ENCODE peak calls at places on chromosomes 6 and 20, in seven cellular contexts. B is heart right ventricle; Q is CD4-positive, alpha-beta memory T cell; A is left ventricle myocardium inferior; E is tibial artery; W is tibial nerve; C is iPS DF 6.9. G is an unnamed sample. For H3K4me1, the result is how much of the 10 kb centered on the place peaks cover.

GRCh38 chr20:44805991-44806729 is 4.2 kb downstream of the RIMS4 start:
- DNase-seq in W (peak), C (peak), Q (no peak), A (no peak), E (peak), B (peak), G (peak)

GRCh38 chr20:23873370-23874015 is 6.1 kb downstream of the CST5 start:
- DNase-seq in A (no peak), Q (no peak), W (no peak), E (no peak), C (no peak), B (no peak), G (no peak)

GRCh38 chr6:119986934-119987549 is 637.5 kb upstream of the MAN1A1 start:
- DNase-seq in C (no peak), Q (no peak), E (no peak), A (no peak), W (no peak), B (no peak), G (no peak)

GRCh38 chr20:33653218-33653899 is 8.8 kb upstream of the C20orf144 start:
- DNase-seq in W (peak), E (no peak), C (no peak), B (peak), Q (no peak), A (peak), G (peak)

GRCh38 chr6:136950436-136950835 is 28.3 kb downstream of the SLC35D3 start:
- DNase-seq in W (no peak), C (no peak), E (no peak), A (no peak), Q (no peak), B (no peak), G (no peak)

GRCh38 chr6:150503586-150504339 is 95.9 kb upstream of the PLEKHG1 start:
- DNase-seq in W (no peak), C (no peak), Q (no peak), B (no peak), E (no peak), A (no peak), G (no peak)

GRCh38 chr6:93419304-93420162 is at the start of gene EPHA7:
- DNase-seq in Q (no peak), A (peak), E (peak), W (peak), C (peak), B (peak), G (peak)

GRCh38 chr6:53095270-53095669 is 30.1 kb downstream of the FBXO9 start:
- DNase-seq in C (no peak), A (no peak), W (no peak), B (no peak), Q (no peak), E (no peak), G (no peak)

GRCh38 chr20:18430172-18430826 is 36.5 kb downstream of the DZANK1 start:
- DNase-seq in E (no peak), B (no peak), W (no peak), C (no peak), Q (no peak), A (no peak), G (peak)

GRCh38 chr6:126631343-126631742 is 291.4 kb downstream of the CENPW start:
- DNase-seq in W (no peak), B (no peak), E (no peak), A (no peak), Q (no peak), C (no peak), G (no peak)

GRCh38 chr20:21583486-21584168 is 69.8 kb upstream of the NKX2-2 start:
- DNase-seq in C (no peak), W (no peak), Q (no peak), A (no peak), E (no peak), B (no peak), G (no peak)

GRCh38 chr6:11197175-11197535 is 35.3 kb downstream of the NEDD9 start:
- DNase-seq in Q (no peak), A (no peak), C (no peak), E (no peak), W (no peak), B (no peak), G (no peak)

GRCh38 chr6:140850438-140850837 is 1282.3 kb upstream of the GJE1 start:
- DNase-seq in A (no peak), C (no peak), E (no peak), W (no peak), Q (no peak), B (no peak), G (no peak)

GRCh38 chr20:4026093-4026601 is 10.8 kb upstream of the RNF24 start:
- DNase-seq in C (no peak), W (no peak), Q (no peak), A (no peak), E (no peak), B (peak), G (peak)

GRCh38 chr6:81690073-81690472 is 62.4 kb downstream of the TENT5A start:
- DNase-seq in C (no peak), B (no peak), E (no peak), W (no peak), A (no peak), Q (no peak), G (no peak)

GRCh38 chr6:169930799-169931198 is 179.4 kb downstream of the ERMARD start:
- DNase-seq in E (no peak), C (no peak), B (no peak), A (no peak), Q (no peak), W (no peak), G (no peak)

GRCh38 chr20:38049800-38050199 is 16.3 kb downstream of the RPRD1B start:
- DNase-seq in W (no peak), E (no peak), Q (no peak), B (no peak), C (no peak), A (no peak), G (no peak)

GRCh38 chr20:33450867-33451266 is 7.3 kb upstream of the SNTA1 start:
- DNase-seq in W (no peak), C (no peak), E (no peak), Q (no peak), B (no peak), A (no peak), G (no peak)

GRCh38 chr6:117328005-117328389 is 62.6 kb downstream of the VGLL2 start:
- DNase-seq in B (no peak), W (no peak), Q (no peak), A (no peak), C (no peak), E (no peak), G (no peak)

GRCh38 chr6:122339661-122340060 is 59.8 kb upstream of the HSF2 start:
- DNase-seq in W (no peak), E (no peak), A (no peak), C (no peak), B (no peak), Q (no peak), G (no peak)

GRCh38 chr6:123803862-123804681 is at the start of gene NKAIN2:
- DNase-seq in W (no peak), Q (no peak), C (peak), A (peak), E (no peak), B (peak), G (peak)

GRCh38 chr6:35568967-35569606 is 56.4 kb upstream of the TULP1 start:
- DNase-seq in C (no peak), E (peak), A (peak), B (no peak), W (peak), Q (no peak), G (peak)

GRCh38 chr6:143213977-143214376 is 153.3 kb downstream of the AIG1 start:
- DNase-seq in E (no peak), A (no peak), B (no peak), C (no peak), W (no peak), Q (no peak), G (no peak)

GRCh38 chr20:48752963-48753362 is 74.8 kb downstream of the PREX1 start:
- DNase-seq in A (no peak), W (no peak), E (no peak), C (no peak), B (no peak), Q (no peak), G (no peak)

GRCh38 chr20:58991720-58992119 is 10.7 kb downstream of the NELFCD start:
- DNase-seq in C (no peak), A (no peak), W (no peak), E (no peak), Q (no peak), B (no peak), G (no peak)

GRCh38 chr6:97437087-97437486 is 154.1 kb upstream of the MMS22L start:
- DNase-seq in E (no peak), C (peak), Q (no peak), B (no peak), A (no peak), W (no peak), G (peak)

GRCh38 chr20:63706852-63707557 is 771 bp downstream of the ARFRP1 start:
- DNase-seq in W (no peak), B (peak), E (no peak), A (no peak), Q (peak), C (no peak), G (peak)

GRCh38 chr6:151847064-151847463 is 39.6 kb downstream of the ESR1 start:
- DNase-seq in C (peak), B (peak), Q (no peak), E (no peak), W (no peak), A (no peak), G (peak)

GRCh38 chr6:1322725-1323219 is 10.9 kb downstream of the FOXQ1 start:
- DNase-seq in W (no peak), C (no peak), Q (no peak), E (no peak), B (no peak), A (no peak), G (peak)

GRCh38 chr6:35385457-35386202 is 43.3 kb downstream of the PPARD start:
- DNase-seq in B (no peak), C (no peak), A (peak), E (no peak), Q (no peak), W (peak), G (peak)

GRCh38 chr20:32224463-32224862 is 16.8 kb downstream of the POFUT1 start:
- DNase-seq in C (no peak), E (no peak), Q (no peak), A (no peak), W (no peak), B (no peak), G (peak)

DNA sequence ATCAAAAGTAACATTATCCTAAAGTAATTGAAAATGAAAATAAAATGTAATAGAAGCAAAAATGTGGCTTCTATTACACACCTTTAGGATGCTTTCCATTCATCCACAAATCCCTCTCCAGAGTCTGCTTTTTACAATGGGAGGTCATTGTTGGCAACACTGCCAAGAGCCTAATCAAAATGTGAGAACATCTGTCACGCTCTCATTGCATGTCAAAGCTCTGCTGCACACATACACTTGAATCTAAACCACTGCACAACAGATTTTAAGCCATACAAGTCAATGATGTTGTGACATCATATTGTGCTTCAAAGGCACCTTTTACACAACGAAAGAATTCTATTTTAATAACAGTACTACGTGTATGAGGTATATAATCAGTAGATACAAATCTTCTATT is 82.1 kb downstream of the PREP start:
- DNase-seq in C (no peak), Q (no peak), E (no peak), A (no peak), B (no peak), W (no peak), G (no peak)
- H3K4me1 ChIP-seq in C (under half), Q (under half), E (under half), A (under half), B (under half), W (under half), G (under half)

GRCh38 chr6:132060591-132060990 is 109.4 kb upstream of the CCN2 start:
- DNase-seq in E (no peak), Q (no peak), W (no peak), A (no peak), B (no peak), C (no peak), G (peak)
- H3K4me1 ChIP-seq in E (under half), Q (under half), W (under half), A (under half), B (under half), C (under half), G (under half)

DNA sequence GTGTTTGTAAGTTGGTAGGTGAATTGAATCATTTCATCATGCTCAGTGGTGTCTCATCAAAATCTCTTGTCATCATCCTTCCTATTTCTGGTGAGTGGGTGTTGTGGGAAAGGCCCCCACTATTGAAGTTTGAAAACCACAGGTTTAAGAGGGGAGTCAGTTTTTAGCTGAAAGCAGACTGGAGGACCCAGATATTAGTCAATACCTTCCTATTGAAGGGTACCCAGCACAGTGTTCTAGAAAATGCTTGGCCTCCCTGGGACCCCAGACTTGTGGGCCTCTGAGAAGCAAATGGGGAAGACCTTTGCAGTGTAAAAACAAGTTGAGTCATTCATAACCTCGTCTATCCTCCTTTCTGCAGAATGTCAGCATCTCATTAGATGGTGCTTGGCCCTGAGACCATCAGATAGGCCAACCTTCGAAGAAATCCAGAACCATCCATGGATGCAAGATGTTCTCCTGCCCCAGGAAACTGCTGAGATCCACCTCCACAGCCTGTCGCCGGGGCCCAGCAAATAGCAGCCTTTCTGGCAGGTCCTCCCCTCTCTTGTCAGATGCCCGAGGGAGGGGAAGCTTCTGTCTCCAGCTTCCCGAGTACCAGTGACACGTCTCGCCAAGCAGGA is 3.7 kb downstream of the PIM1 start:
- DNase-seq in W (no peak), C (no peak), E (no peak), A (no peak), Q (peak), B (no peak), G (no peak)
- H3K4me1 ChIP-seq in W (under half), C (under half), E (under half), A (half or more), Q (half or more), B (half or more), G (under half)

GRCh38 chr20:41035207-41035606 is 6.6 kb downstream of the TOP1 start:
- DNase-seq in B (no peak), W (no peak), C (no peak), E (no peak), A (no peak), Q (no peak), G (no peak)
- H3K4me1 ChIP-seq in B (half or more), W (under half), C (under half), E (half or more), A (half or more), Q (half or more), G (half or more)

GRCh38 chr6:79468587-79468986 is 68.6 kb downstream of the LCA5 start:
- DNase-seq in C (no peak), E (no peak), B (no peak), A (no peak), Q (no peak), W (no peak), G (no peak)
- H3K4me1 ChIP-seq in C (under half), E (under half), B (under half), A (under half), Q (under half), W (under half), G (under half)

DNA sequence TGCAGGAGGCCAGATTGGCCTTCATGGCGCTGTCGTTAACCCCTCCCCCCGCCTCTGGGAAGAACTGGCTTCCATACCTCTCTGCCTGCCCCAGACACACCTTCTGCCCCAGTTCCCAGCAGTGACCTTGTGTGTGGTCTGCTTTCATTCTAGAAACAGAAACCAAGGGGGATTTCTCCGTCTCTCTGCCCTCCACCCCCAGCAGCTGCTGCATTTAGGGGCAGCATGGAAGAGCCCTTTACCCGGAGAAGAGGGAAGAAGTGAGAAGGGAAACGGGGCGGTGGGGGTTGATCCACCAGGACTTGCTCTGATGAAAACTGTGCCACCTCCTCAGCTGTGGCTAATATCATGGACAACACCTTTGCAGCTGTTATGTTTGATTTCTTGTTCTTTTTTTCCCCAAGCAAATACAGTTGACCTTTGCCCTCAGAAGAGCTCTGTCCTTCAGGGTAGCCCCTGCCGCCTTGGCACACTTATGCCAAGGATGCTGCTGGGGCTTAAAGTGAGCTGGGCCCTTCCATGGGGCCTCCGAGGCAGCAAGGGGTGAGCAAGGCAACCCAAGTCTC is 6.1 kb downstream of the GLP1R start:
- DNase-seq in B (no peak), E (no peak), C (no peak), A (no peak), Q (no peak), W (no peak), G (no peak)
- H3K4me1 ChIP-seq in B (under half), E (under half), C (under half), A (half or more), Q (under half), W (under half), G (under half)

GRCh38 chr6:129673758-129674157 is 36.2 kb downstream of the ARHGAP18 start:
- DNase-seq in W (no peak), E (no peak), B (no peak), A (no peak), Q (no peak), C (no peak), G (no peak)

GRCh38 chr6:129672345-129672691 is 37.7 kb downstream of the ARHGAP18 start:
- DNase-seq in Q (no peak), E (no peak), A (no peak), W (no peak), B (no peak), C (no peak), G (no peak)

GRCh38 chr6:129670634-129671033 is 39.3 kb downstream of the ARHGAP18 start:
- DNase-seq in Q (no peak), W (no peak), E (no peak), A (no peak), B (no peak), C (no peak), G (no peak)

GRCh38 chr6:129672883-129673631 is 36.9 kb downstream of the ARHGAP18 start:
- DNase-seq in C (no peak), B (no peak), Q (peak), E (no peak), A (no peak), W (no peak), G (no peak)

DNA sequence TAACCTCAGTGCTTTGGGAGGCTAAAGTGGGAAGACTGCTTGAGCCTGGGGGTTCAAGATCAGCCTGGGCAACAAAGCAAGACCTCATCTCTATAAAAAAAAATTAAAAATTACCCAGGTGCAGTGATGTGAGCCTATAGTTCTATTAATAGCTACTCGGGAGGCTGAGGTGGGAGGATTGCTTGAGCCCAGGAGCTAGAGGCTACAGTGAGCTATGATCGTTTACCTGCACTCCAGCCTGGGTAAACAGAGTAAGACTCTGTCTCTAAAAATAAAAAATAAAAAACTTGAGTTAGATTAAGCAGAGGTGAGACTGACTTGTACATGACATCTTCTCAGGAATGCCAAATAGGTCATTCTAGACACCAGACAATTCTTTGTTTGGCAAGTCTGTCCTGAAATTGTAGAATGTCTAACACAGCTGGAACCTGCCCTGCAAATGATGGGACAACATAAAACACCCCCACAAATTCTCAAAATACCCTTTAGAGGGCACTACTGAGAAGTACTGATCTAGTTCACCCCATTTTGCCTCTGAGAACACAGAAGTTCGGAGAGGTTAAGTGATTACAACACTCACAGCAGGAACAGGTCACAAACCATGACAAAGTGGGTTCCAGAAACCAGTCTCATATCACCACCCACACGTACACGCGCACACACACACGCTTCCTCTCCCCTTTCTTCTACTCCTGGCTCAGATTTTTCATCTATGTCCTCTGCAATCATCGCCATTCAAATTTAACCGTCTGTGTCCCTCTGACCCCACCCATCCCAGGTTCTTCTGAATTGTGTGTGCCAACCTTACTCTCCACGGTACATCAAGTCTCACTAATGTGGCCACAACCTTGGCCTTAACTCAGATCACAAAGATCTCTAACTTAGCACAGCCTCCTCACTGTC is 38.3 kb downstream of the ARHGAP18 start:
- DNase-seq in C (peak), W (no peak), E (no peak), Q (peak), A (no peak), B (no peak), G (no peak)
- H3K4me1 ChIP-seq in C (under half), W (under half), E (under half), Q (under half), A (half or more), B (under half), G (under half)

GRCh38 chr6:133827766-133828165 is 61.1 kb upstream of the TCF21 start:
- DNase-seq in Q (no peak), W (no peak), C (no peak), E (no peak), B (no peak), A (no peak), G (no peak)
- H3K4me1 ChIP-seq in Q (under half), W (under half), C (under half), E (under half), B (under half), A (under half), G (under half)

GRCh38 chr6:71388846-71389543 is 100.4 kb downstream of the OGFRL1 start:
- DNase-seq in E (no peak), W (no peak), B (no peak), C (no peak), A (no peak), Q (no peak), G (no peak)
- H3K4me1 ChIP-seq in E (half or more), W (under half), B (under half), C (under half), A (half or more), Q (under half), G (under half)